ENCODE peak calls at places on chromosomes 3 and 15, in five cellular contexts. One of them, this sample, is unnamed.
A peak's percentile ranks its signal among the peaks of the same experiment; 100 is the strongest.

GRCh38 chr3:134294302-134294925 is 43.8 kb upstream of the RYK start:
- DNase-seq in heart left ventricle: no peak
- DNase-seq in transverse colon: no peak
- DNase-seq in breast epithelium: no peak
- DNase-seq in uterus: no peak
- DNase-seq in this sample: no peak

GRCh38 chr15:76169013-76169412 is 109.2 kb downstream of the TMEM266 start:
- DNase-seq in heart left ventricle: no peak
- DNase-seq in transverse colon: no peak
- DNase-seq in breast epithelium: no peak
- DNase-seq in uterus: no peak
- DNase-seq in this sample: no peak

GRCh38 chr3:60064210-60065178 is 1014.7 kb upstream of the CFAP20DC start:
- DNase-seq in heart left ventricle: no peak
- DNase-seq in transverse colon: no peak
- DNase-seq in breast epithelium: no peak
- DNase-seq in uterus: no peak
- DNase-seq in this sample: no peak

GRCh38 chr3:107985496-107985895 is 105.3 kb downstream of the CD47 start:
- DNase-seq in heart left ventricle: no peak
- DNase-seq in transverse colon: no peak
- DNase-seq in breast epithelium: no peak
- DNase-seq in uterus: no peak
- DNase-seq in this sample: no peak

GRCh38 chr15:64247906-64248541 is 85.2 kb upstream of the PPIB start:
- DNase-seq in heart left ventricle: no peak
- DNase-seq in transverse colon: peak; percentile 31
- DNase-seq in breast epithelium: no peak
- DNase-seq in uterus: no peak
- DNase-seq in this sample: peak; percentile 76

GRCh38 chr15:98311566-98312188 is 336.7 kb upstream of the IGF1R start:
- DNase-seq in heart left ventricle: peak; percentile 46
- DNase-seq in transverse colon: peak; percentile 79
- DNase-seq in breast epithelium: peak; percentile 75
- DNase-seq in uterus: peak; percentile 73
- DNase-seq in this sample: peak; percentile 82

GRCh38 chr3:29430558-29430971 is 149.7 kb downstream of the RBMS3 start:
- DNase-seq in heart left ventricle: no peak
- DNase-seq in transverse colon: no peak
- DNase-seq in breast epithelium: no peak
- DNase-seq in uterus: no peak
- DNase-seq in this sample: no peak

GRCh38 chr3:129593595-129594339 is 12.7 kb downstream of the PLXND1 start:
- DNase-seq in heart left ventricle: no peak
- DNase-seq in transverse colon: peak; percentile 43
- DNase-seq in breast epithelium: no peak
- DNase-seq in uterus: no peak
- DNase-seq in this sample: peak; percentile 43

GRCh38 chr3:127020543-127020942 is 37.6 kb downstream of the PLXNA1 start:
- DNase-seq in heart left ventricle: no peak
- DNase-seq in transverse colon: no peak
- DNase-seq in breast epithelium: no peak
- DNase-seq in uterus: no peak
- DNase-seq in this sample: no peak

GRCh38 chr3:133293397-133294107 is 106.3 kb upstream of the BFSP2 start:
- DNase-seq in heart left ventricle: no peak
- DNase-seq in transverse colon: no peak
- DNase-seq in breast epithelium: no peak
- DNase-seq in uterus: no peak
- DNase-seq in this sample: no peak

GRCh38 chr3:194617827-194618226 is 15.4 kb downstream of the TMEM44 start:
- DNase-seq in heart left ventricle: no peak
- DNase-seq in transverse colon: no peak
- DNase-seq in breast epithelium: no peak
- DNase-seq in uterus: no peak
- DNase-seq in this sample: no peak

GRCh38 chr15:56533741-56534416 is 68.9 kb upstream of the MNS1 start:
- DNase-seq in heart left ventricle: no peak
- DNase-seq in transverse colon: no peak
- DNase-seq in breast epithelium: no peak
- DNase-seq in uterus: no peak
- DNase-seq in this sample: no peak

GRCh38 chr3:127746400-127747057 is 73.8 kb downstream of the ABTB1 start:
- DNase-seq in heart left ventricle: peak; percentile 62
- DNase-seq in transverse colon: peak; percentile 64
- DNase-seq in breast epithelium: no peak
- DNase-seq in uterus: no peak
- DNase-seq in this sample: no peak

GRCh38 chr3:188187055-188187454 is 33.1 kb downstream of the LPP start:
- DNase-seq in heart left ventricle: no peak
- DNase-seq in transverse colon: no peak
- DNase-seq in breast epithelium: no peak
- DNase-seq in uterus: no peak
- DNase-seq in this sample: no peak

GRCh38 chr3:106809633-106810460 is 567.4 kb upstream of the CCDC54 start:
- DNase-seq in heart left ventricle: no peak
- DNase-seq in transverse colon: no peak
- DNase-seq in breast epithelium: no peak
- DNase-seq in uterus: no peak
- DNase-seq in this sample: no peak

GRCh38 chr15:85837011-85837433 is 42.3 kb upstream of the KLHL25 start:
- DNase-seq in heart left ventricle: no peak
- DNase-seq in transverse colon: peak; percentile 67
- DNase-seq in breast epithelium: no peak
- DNase-seq in uterus: no peak
- DNase-seq in this sample: peak; percentile 59

GRCh38 chr3:195823286-195823685 is 11.6 kb upstream of the MUC4 start:
- DNase-seq in heart left ventricle: no peak
- DNase-seq in transverse colon: peak; percentile 62
- DNase-seq in breast epithelium: no peak
- DNase-seq in uterus: no peak
- DNase-seq in this sample: peak; percentile 39

GRCh38 chr15:70309035-70309434 is 211.3 kb upstream of the TLE3 start:
- DNase-seq in heart left ventricle: no peak
- DNase-seq in transverse colon: no peak
- DNase-seq in breast epithelium: no peak
- DNase-seq in uterus: no peak
- DNase-seq in this sample: no peak

GRCh38 chr15:65069179-65069578 is 1.4 kb upstream of the RASL12 start:
- DNase-seq in heart left ventricle: peak; percentile 71
- DNase-seq in transverse colon: peak; percentile 50
- DNase-seq in breast epithelium: no peak
- DNase-seq in uterus: peak; percentile 83
- DNase-seq in this sample: no peak

GRCh38 chr3:149634573-149634972 is 23.3 kb downstream of the WWTR1 start:
- DNase-seq in heart left ventricle: no peak
- DNase-seq in transverse colon: no peak
- DNase-seq in breast epithelium: no peak
- DNase-seq in uterus: no peak
- DNase-seq in this sample: no peak

GRCh38 chr3:196273655-196274054 is 13.9 kb downstream of the PCYT1A start:
- DNase-seq in heart left ventricle: no peak
- DNase-seq in transverse colon: no peak
- DNase-seq in breast epithelium: no peak
- DNase-seq in uterus: no peak
- DNase-seq in this sample: no peak

GRCh38 chr3:149393355-149394165 is 16.1 kb upstream of the TM4SF1 start:
- DNase-seq in heart left ventricle: peak; percentile 75
- DNase-seq in transverse colon: peak; percentile 71
- DNase-seq in breast epithelium: peak; percentile 69
- DNase-seq in uterus: peak; percentile 50
- DNase-seq in this sample: peak; percentile 90

GRCh38 chr15:41284425-41285177 is 47.8 kb downstream of the OIP5 start:
- DNase-seq in heart left ventricle: peak; percentile 21
- DNase-seq in transverse colon: no peak
- DNase-seq in breast epithelium: no peak
- DNase-seq in uterus: no peak
- DNase-seq in this sample: peak; percentile 48

GRCh38 chr3:127426444-127427168 is 138.8 kb upstream of the PRR20G start:
- DNase-seq in heart left ventricle: no peak
- DNase-seq in transverse colon: no peak
- DNase-seq in breast epithelium: no peak
- DNase-seq in uterus: no peak
- DNase-seq in this sample: no peak

GRCh38 chr3:97306226-97306625 is 458.3 kb upstream of the ARL6 start:
- DNase-seq in heart left ventricle: no peak
- DNase-seq in transverse colon: no peak
- DNase-seq in breast epithelium: no peak
- DNase-seq in uterus: no peak
- DNase-seq in this sample: no peak

GRCh38 chr3:15339786-15340215 is 7.4 kb upstream of the SH3BP5 start:
- DNase-seq in heart left ventricle: no peak
- DNase-seq in transverse colon: no peak
- DNase-seq in breast epithelium: no peak
- DNase-seq in uterus: no peak
- DNase-seq in this sample: no peak

GRCh38 chr3:190169243-190169642 is 48.5 kb upstream of the P3H2 start:
- DNase-seq in heart left ventricle: no peak
- DNase-seq in transverse colon: no peak
- DNase-seq in breast epithelium: no peak
- DNase-seq in uterus: no peak
- DNase-seq in this sample: no peak

GRCh38 chr3:10933470-10933957 is 59.0 kb upstream of the SLC6A1 start:
- DNase-seq in heart left ventricle: no peak
- DNase-seq in transverse colon: no peak
- DNase-seq in breast epithelium: no peak
- DNase-seq in uterus: no peak
- DNase-seq in this sample: no peak

GRCh38 chr3:10936686-10937085 is 55.9 kb upstream of the SLC6A1 start:
- DNase-seq in heart left ventricle: no peak
- DNase-seq in transverse colon: no peak
- DNase-seq in breast epithelium: no peak
- DNase-seq in uterus: no peak
- DNase-seq in this sample: no peak

GRCh38 chr3:10933958-10934481 is 58.5 kb upstream of the SLC6A1 start:
- DNase-seq in heart left ventricle: no peak
- DNase-seq in transverse colon: no peak
- DNase-seq in breast epithelium: no peak
- DNase-seq in uterus: no peak
- DNase-seq in this sample: no peak

GRCh38 chr3:10935846-10936631 is 56.5 kb upstream of the SLC6A1 start:
- DNase-seq in heart left ventricle: no peak
- DNase-seq in transverse colon: no peak
- DNase-seq in breast epithelium: no peak
- DNase-seq in uterus: no peak
- DNase-seq in this sample: no peak

GRCh38 chr3:10935028-10935427 is 57.5 kb upstream of the SLC6A1 start:
- DNase-seq in heart left ventricle: no peak
- DNase-seq in transverse colon: no peak
- DNase-seq in breast epithelium: no peak
- DNase-seq in uterus: no peak
- DNase-seq in this sample: no peak
- H3K4me1 ChIP-seq in heart left ventricle: no peaks in the 10 kb centered on the region
- H3K4me1 ChIP-seq in transverse colon: no peaks in the 10 kb centered on the region
- H3K4me1 ChIP-seq in breast epithelium: no peaks in the 10 kb centered on the region
- H3K4me1 ChIP-seq in uterus: no peaks in the 10 kb centered on the region
- H3K4me1 ChIP-seq in this sample: no peaks in the 10 kb centered on the region

DNA sequence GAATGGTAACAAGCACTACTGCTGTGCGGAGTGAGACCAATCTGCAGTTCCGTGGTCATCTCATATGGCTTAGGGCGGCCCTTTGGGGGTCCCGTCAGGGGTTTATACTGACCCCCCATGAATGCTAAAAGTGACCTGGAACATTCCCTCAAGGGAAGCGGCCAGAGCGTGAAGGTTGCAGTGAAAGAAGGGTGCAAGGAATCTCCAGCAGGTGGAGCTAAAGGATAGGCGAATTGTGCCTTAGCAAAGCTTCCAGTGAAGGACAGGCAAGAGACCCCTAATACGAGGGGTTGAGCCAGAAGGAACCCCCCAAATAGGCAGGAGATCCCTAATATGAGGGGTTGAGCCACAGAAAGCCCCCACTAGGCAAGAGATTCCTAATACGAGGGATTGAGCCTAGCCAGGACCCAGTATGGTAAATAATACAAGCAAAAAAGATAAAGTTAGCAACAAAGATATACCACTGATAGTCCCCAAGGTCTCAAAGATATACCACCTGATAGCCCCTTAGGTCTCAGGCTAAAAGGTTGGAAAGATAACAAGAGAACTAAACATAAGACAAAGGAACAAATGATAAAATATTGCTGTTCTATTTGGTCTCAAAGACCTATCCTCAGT is 32.8 kb downstream of the ZNF589 start:
- DNase-seq in heart left ventricle: peak; percentile 30
- DNase-seq in transverse colon: peak; percentile 55
- DNase-seq in breast epithelium: no peak
- DNase-seq in uterus: peak; percentile 36
- DNase-seq in this sample: peak; percentile 69
- TF ChIP-seq POLR2A in heart left ventricle: no peak
- TF ChIP-seq POLR2A in transverse colon: no peak
- TF ChIP-seq POLR2A in breast epithelium: no peak
- TF ChIP-seq POLR2A in uterus: no peak
- TF ChIP-seq POLR2A in this sample: no peak

GRCh38 chr3:28291577-28291976 is 50.2 kb downstream of the CMC1 start:
- DNase-seq in heart left ventricle: no peak
- DNase-seq in transverse colon: no peak
- DNase-seq in breast epithelium: no peak
- DNase-seq in uterus: no peak
- DNase-seq in this sample: no peak

GRCh38 chr3:28294667-28295413 is 53.4 kb downstream of the CMC1 start:
- DNase-seq in heart left ventricle: no peak
- DNase-seq in transverse colon: no peak
- DNase-seq in breast epithelium: no peak
- DNase-seq in uterus: no peak
- DNase-seq in this sample: no peak

GRCh38 chr3:28299705-28300104 is 48.8 kb upstream of the ZCWPW2 start:
- DNase-seq in heart left ventricle: no peak
- DNase-seq in transverse colon: no peak
- DNase-seq in breast epithelium: no peak
- DNase-seq in uterus: no peak
- DNase-seq in this sample: no peak

GRCh38 chr3:28292622-28293021 is 51.2 kb downstream of the CMC1 start:
- DNase-seq in heart left ventricle: no peak
- DNase-seq in transverse colon: no peak
- DNase-seq in breast epithelium: no peak
- DNase-seq in uterus: no peak
- DNase-seq in this sample: no peak

DNA sequence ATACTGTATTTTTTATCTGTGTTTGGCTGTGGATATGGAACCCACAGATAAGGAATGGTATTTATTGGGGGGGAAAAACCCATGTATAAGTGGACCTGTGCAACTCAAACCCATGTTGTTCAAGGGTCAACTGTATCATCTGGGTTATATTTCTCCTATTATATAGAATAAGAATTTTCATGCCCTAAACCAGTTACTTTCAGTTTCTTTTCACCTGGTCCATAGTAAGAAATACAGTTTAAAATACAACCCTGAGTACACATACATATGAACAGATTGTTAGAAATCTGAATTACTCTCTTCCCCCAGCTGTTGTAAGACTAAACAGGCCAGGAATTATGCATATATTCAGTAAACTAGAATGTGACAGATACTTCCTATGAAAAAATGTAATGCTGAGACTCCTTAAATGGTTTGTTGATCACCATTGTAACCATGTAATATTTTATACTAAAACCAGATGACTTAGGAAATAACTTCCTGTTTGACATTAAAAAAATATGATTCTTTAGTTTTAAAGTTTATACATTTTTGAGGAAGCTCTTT is 52.6 kb upstream of the ZCWPW2 start:
- DNase-seq in heart left ventricle: no peak
- DNase-seq in transverse colon: no peak
- DNase-seq in breast epithelium: no peak
- DNase-seq in uterus: no peak
- DNase-seq in this sample: no peak
- H3K4me3 ChIP-seq in heart left ventricle: peak overlapping the region; percentile 24
- H3K4me3 ChIP-seq in transverse colon: no peak overlapping the region
- H3K4me3 ChIP-seq in breast epithelium: no peak overlapping the region
- H3K4me3 ChIP-seq in uterus: no peak overlapping the region
- H3K4me3 ChIP-seq in this sample: no peak overlapping the region

GRCh38 chr3:46962990-46963389 is 13.6 kb downstream of the CCDC12 start:
- DNase-seq in heart left ventricle: no peak
- DNase-seq in transverse colon: no peak
- DNase-seq in breast epithelium: no peak
- DNase-seq in uterus: no peak
- DNase-seq in this sample: no peak
- H3K4me1 ChIP-seq in heart left ventricle: peaks cover 71% of the 10 kb centered on the region
- H3K4me1 ChIP-seq in transverse colon: peaks cover 39% of the 10 kb centered on the region
- H3K4me1 ChIP-seq in breast epithelium: peaks cover 39% of the 10 kb centered on the region
- H3K4me1 ChIP-seq in uterus: peaks cover 30% of the 10 kb centered on the region
- H3K4me1 ChIP-seq in this sample: peaks cover 75% of the 10 kb centered on the region

This sample was measured in body of pancreas.